ENCODE peak calls at places on chromosomes 6 and 20, in eight cellular contexts. One of them, this sample, is unnamed.

GRCh38 chr6:152975204-152975915 is 7.5 kb downstream of the FBXO5 start:
- DNase-seq in M059J: no peak
- DNase-seq in AG09309: no peak
- DNase-seq in HFFc6: no peak
- DNase-seq in skeletal muscle cell: no peak
- DNase-seq in cerebellar cortex: no peak
- DNase-seq in stimulated activated CD8-positive, alpha-beta memory T cell treated with anti-CD3 and anti-CD28 coated beads, Interleukin-7, amount 100 ng/mL, for 1 hour: no peak
- DNase-seq in activated T-helper 9 cell treated with anti-CD3 and anti-CD28 coated beads, Interleukin-2, amount 50 U/mL, for 16 hours: no peak
- DNase-seq in this sample: no peak

GRCh38 chr20:62891111-62891510 is 29.5 kb upstream of the TCFL5 start:
- DNase-seq in M059J: no peak
- DNase-seq in AG09309: no peak
- DNase-seq in HFFc6: no peak
- DNase-seq in skeletal muscle cell: no peak
- DNase-seq in cerebellar cortex: no peak
- DNase-seq in stimulated activated CD8-positive, alpha-beta memory T cell treated with anti-CD3 and anti-CD28 coated beads, Interleukin-7, amount 100 ng/mL, for 1 hour: no peak
- DNase-seq in activated T-helper 9 cell treated with anti-CD3 and anti-CD28 coated beads, Interleukin-2, amount 50 U/mL, for 16 hours: no peak
- DNase-seq in this sample: no peak

GRCh38 chr6:84249724-84250123 is 22.3 kb upstream of the CEP162 start:
- DNase-seq in M059J: peak
- DNase-seq in AG09309: no peak
- DNase-seq in HFFc6: no peak
- DNase-seq in skeletal muscle cell: no peak
- DNase-seq in cerebellar cortex: no peak
- DNase-seq in stimulated activated CD8-positive, alpha-beta memory T cell treated with anti-CD3 and anti-CD28 coated beads, Interleukin-7, amount 100 ng/mL, for 1 hour: no peak
- DNase-seq in activated T-helper 9 cell treated with anti-CD3 and anti-CD28 coated beads, Interleukin-2, amount 50 U/mL, for 16 hours: no peak
- DNase-seq in this sample: no peak

GRCh38 chr6:2063547-2063946 is 181.9 kb downstream of the GMDS start:
- DNase-seq in M059J: no peak
- DNase-seq in AG09309: no peak
- DNase-seq in HFFc6: no peak
- DNase-seq in skeletal muscle cell: no peak
- DNase-seq in cerebellar cortex: no peak
- DNase-seq in stimulated activated CD8-positive, alpha-beta memory T cell treated with anti-CD3 and anti-CD28 coated beads, Interleukin-7, amount 100 ng/mL, for 1 hour: no peak
- DNase-seq in activated T-helper 9 cell treated with anti-CD3 and anti-CD28 coated beads, Interleukin-2, amount 50 U/mL, for 16 hours: no peak
- DNase-seq in this sample: no peak

GRCh38 chr6:135722182-135722581 is 129.3 kb upstream of the PDE7B start:
- DNase-seq in M059J: peak
- DNase-seq in AG09309: no peak
- DNase-seq in HFFc6: peak
- DNase-seq in skeletal muscle cell: no peak
- DNase-seq in cerebellar cortex: no peak
- DNase-seq in stimulated activated CD8-positive, alpha-beta memory T cell treated with anti-CD3 and anti-CD28 coated beads, Interleukin-7, amount 100 ng/mL, for 1 hour: no peak
- DNase-seq in activated T-helper 9 cell treated with anti-CD3 and anti-CD28 coated beads, Interleukin-2, amount 50 U/mL, for 16 hours: no peak
- DNase-seq in this sample: no peak

GRCh38 chr6:157990321-157991066 is 8.8 kb downstream of the SYNJ2 start:
- DNase-seq in M059J: no peak
- DNase-seq in AG09309: no peak
- DNase-seq in HFFc6: no peak
- DNase-seq in skeletal muscle cell: peak
- DNase-seq in cerebellar cortex: no peak
- DNase-seq in stimulated activated CD8-positive, alpha-beta memory T cell treated with anti-CD3 and anti-CD28 coated beads, Interleukin-7, amount 100 ng/mL, for 1 hour: no peak
- DNase-seq in activated T-helper 9 cell treated with anti-CD3 and anti-CD28 coated beads, Interleukin-2, amount 50 U/mL, for 16 hours: no peak
- DNase-seq in this sample: no peak

GRCh38 chr6:163825033-163825432 is 410.5 kb downstream of the QKI start:
- DNase-seq in M059J: peak
- DNase-seq in AG09309: peak
- DNase-seq in HFFc6: no peak
- DNase-seq in skeletal muscle cell: peak
- DNase-seq in cerebellar cortex: no peak
- DNase-seq in stimulated activated CD8-positive, alpha-beta memory T cell treated with anti-CD3 and anti-CD28 coated beads, Interleukin-7, amount 100 ng/mL, for 1 hour: no peak
- DNase-seq in activated T-helper 9 cell treated with anti-CD3 and anti-CD28 coated beads, Interleukin-2, amount 50 U/mL, for 16 hours: no peak
- DNase-seq in this sample: no peak

GRCh38 chr6:46931416-46931815 is 9.7 kb upstream of the ADGRF5 start:
- DNase-seq in M059J: peak
- DNase-seq in AG09309: no peak
- DNase-seq in HFFc6: no peak
- DNase-seq in skeletal muscle cell: no peak
- DNase-seq in cerebellar cortex: no peak
- DNase-seq in stimulated activated CD8-positive, alpha-beta memory T cell treated with anti-CD3 and anti-CD28 coated beads, Interleukin-7, amount 100 ng/mL, for 1 hour: no peak
- DNase-seq in activated T-helper 9 cell treated with anti-CD3 and anti-CD28 coated beads, Interleukin-2, amount 50 U/mL, for 16 hours: no peak
- DNase-seq in this sample: no peak

GRCh38 chr6:125869427-125869826 is 78.7 kb downstream of the NCOA7 start:
- DNase-seq in M059J: no peak
- DNase-seq in AG09309: no peak
- DNase-seq in HFFc6: no peak
- DNase-seq in skeletal muscle cell: no peak
- DNase-seq in cerebellar cortex: peak
- DNase-seq in stimulated activated CD8-positive, alpha-beta memory T cell treated with anti-CD3 and anti-CD28 coated beads, Interleukin-7, amount 100 ng/mL, for 1 hour: no peak
- DNase-seq in activated T-helper 9 cell treated with anti-CD3 and anti-CD28 coated beads, Interleukin-2, amount 50 U/mL, for 16 hours: no peak
- DNase-seq in this sample: no peak

GRCh38 chr6:144216668-144217218 is 66.4 kb downstream of the STX11 start:
- DNase-seq in M059J: no peak
- DNase-seq in AG09309: no peak
- DNase-seq in HFFc6: peak
- DNase-seq in skeletal muscle cell: no peak
- DNase-seq in cerebellar cortex: no peak
- DNase-seq in stimulated activated CD8-positive, alpha-beta memory T cell treated with anti-CD3 and anti-CD28 coated beads, Interleukin-7, amount 100 ng/mL, for 1 hour: no peak
- DNase-seq in activated T-helper 9 cell treated with anti-CD3 and anti-CD28 coated beads, Interleukin-2, amount 50 U/mL, for 16 hours: no peak
- DNase-seq in this sample: no peak

GRCh38 chr20:41029150-41029872 is 689 bp downstream of the TOP1 start:
- DNase-seq in M059J: peak
- DNase-seq in AG09309: no peak
- DNase-seq in HFFc6: no peak
- DNase-seq in skeletal muscle cell: no peak
- DNase-seq in cerebellar cortex: no peak
- DNase-seq in stimulated activated CD8-positive, alpha-beta memory T cell treated with anti-CD3 and anti-CD28 coated beads, Interleukin-7, amount 100 ng/mL, for 1 hour: no peak
- DNase-seq in activated T-helper 9 cell treated with anti-CD3 and anti-CD28 coated beads, Interleukin-2, amount 50 U/mL, for 16 hours: peak
- DNase-seq in this sample: no peak

GRCh38 chr6:118648866-118649554 is 2.4 kb downstream of the CEP85L start:
- DNase-seq in M059J: no peak
- DNase-seq in AG09309: no peak
- DNase-seq in HFFc6: no peak
- DNase-seq in skeletal muscle cell: no peak
- DNase-seq in cerebellar cortex: no peak
- DNase-seq in stimulated activated CD8-positive, alpha-beta memory T cell treated with anti-CD3 and anti-CD28 coated beads, Interleukin-7, amount 100 ng/mL, for 1 hour: no peak
- DNase-seq in activated T-helper 9 cell treated with anti-CD3 and anti-CD28 coated beads, Interleukin-2, amount 50 U/mL, for 16 hours: no peak
- DNase-seq in this sample: no peak

GRCh38 chr6:73969982-73970960 is 274.3 kb downstream of the CD109 start:
- DNase-seq in M059J: peak
- DNase-seq in AG09309: peak
- DNase-seq in HFFc6: peak
- DNase-seq in skeletal muscle cell: no peak
- DNase-seq in cerebellar cortex: peak
- DNase-seq in stimulated activated CD8-positive, alpha-beta memory T cell treated with anti-CD3 and anti-CD28 coated beads, Interleukin-7, amount 100 ng/mL, for 1 hour: no peak
- DNase-seq in activated T-helper 9 cell treated with anti-CD3 and anti-CD28 coated beads, Interleukin-2, amount 50 U/mL, for 16 hours: no peak
- DNase-seq in this sample: no peak

GRCh38 chr6:10721850-10722569 is 860 bp upstream of the TMEM14C start:
- DNase-seq in M059J: no peak
- DNase-seq in AG09309: no peak
- DNase-seq in HFFc6: no peak
- DNase-seq in skeletal muscle cell: no peak
- DNase-seq in cerebellar cortex: no peak
- DNase-seq in stimulated activated CD8-positive, alpha-beta memory T cell treated with anti-CD3 and anti-CD28 coated beads, Interleukin-7, amount 100 ng/mL, for 1 hour: no peak
- DNase-seq in activated T-helper 9 cell treated with anti-CD3 and anti-CD28 coated beads, Interleukin-2, amount 50 U/mL, for 16 hours: no peak
- DNase-seq in this sample: no peak

GRCh38 chr6:107736713-107737396 is 87.3 kb downstream of the SCML4 start:
- DNase-seq in M059J: no peak
- DNase-seq in AG09309: no peak
- DNase-seq in HFFc6: no peak
- DNase-seq in skeletal muscle cell: no peak
- DNase-seq in cerebellar cortex: no peak
- DNase-seq in stimulated activated CD8-positive, alpha-beta memory T cell treated with anti-CD3 and anti-CD28 coated beads, Interleukin-7, amount 100 ng/mL, for 1 hour: no peak
- DNase-seq in activated T-helper 9 cell treated with anti-CD3 and anti-CD28 coated beads, Interleukin-2, amount 50 U/mL, for 16 hours: no peak
- DNase-seq in this sample: no peak

GRCh38 chr6:8589941-8590676 is 154.8 kb upstream of the SLC35B3 start:
- DNase-seq in M059J: peak
- DNase-seq in AG09309: no peak
- DNase-seq in HFFc6: no peak
- DNase-seq in skeletal muscle cell: no peak
- DNase-seq in cerebellar cortex: no peak
- DNase-seq in stimulated activated CD8-positive, alpha-beta memory T cell treated with anti-CD3 and anti-CD28 coated beads, Interleukin-7, amount 100 ng/mL, for 1 hour: no peak
- DNase-seq in activated T-helper 9 cell treated with anti-CD3 and anti-CD28 coated beads, Interleukin-2, amount 50 U/mL, for 16 hours: no peak
- DNase-seq in this sample: no peak

GRCh38 chr6:71349395-71349794 is 60.8 kb downstream of the OGFRL1 start:
- DNase-seq in M059J: peak
- DNase-seq in AG09309: no peak
- DNase-seq in HFFc6: peak
- DNase-seq in skeletal muscle cell: no peak
- DNase-seq in cerebellar cortex: peak
- DNase-seq in stimulated activated CD8-positive, alpha-beta memory T cell treated with anti-CD3 and anti-CD28 coated beads, Interleukin-7, amount 100 ng/mL, for 1 hour: no peak
- DNase-seq in activated T-helper 9 cell treated with anti-CD3 and anti-CD28 coated beads, Interleukin-2, amount 50 U/mL, for 16 hours: no peak
- DNase-seq in this sample: no peak

GRCh38 chr6:169723991-169724553 is at the start of gene PHF10:
- DNase-seq in M059J: peak
- DNase-seq in AG09309: no peak
- DNase-seq in HFFc6: no peak
- DNase-seq in skeletal muscle cell: no peak
- DNase-seq in cerebellar cortex: no peak
- DNase-seq in stimulated activated CD8-positive, alpha-beta memory T cell treated with anti-CD3 and anti-CD28 coated beads, Interleukin-7, amount 100 ng/mL, for 1 hour: no peak
- DNase-seq in activated T-helper 9 cell treated with anti-CD3 and anti-CD28 coated beads, Interleukin-2, amount 50 U/mL, for 16 hours: peak
- DNase-seq in this sample: no peak

GRCh38 chr6:11771473-11772048 is 7.0 kb downstream of the ADTRP start:
- DNase-seq in M059J: peak
- DNase-seq in AG09309: no peak
- DNase-seq in HFFc6: no peak
- DNase-seq in skeletal muscle cell: peak
- DNase-seq in cerebellar cortex: peak
- DNase-seq in stimulated activated CD8-positive, alpha-beta memory T cell treated with anti-CD3 and anti-CD28 coated beads, Interleukin-7, amount 100 ng/mL, for 1 hour: no peak
- DNase-seq in activated T-helper 9 cell treated with anti-CD3 and anti-CD28 coated beads, Interleukin-2, amount 50 U/mL, for 16 hours: no peak
- DNase-seq in this sample: no peak

GRCh38 chr20:49608752-49609670 is 41.1 kb upstream of the PTGIS start:
- DNase-seq in M059J: peak
- DNase-seq in AG09309: no peak
- DNase-seq in HFFc6: peak
- DNase-seq in skeletal muscle cell: no peak
- DNase-seq in cerebellar cortex: peak
- DNase-seq in stimulated activated CD8-positive, alpha-beta memory T cell treated with anti-CD3 and anti-CD28 coated beads, Interleukin-7, amount 100 ng/mL, for 1 hour: peak
- DNase-seq in activated T-helper 9 cell treated with anti-CD3 and anti-CD28 coated beads, Interleukin-2, amount 50 U/mL, for 16 hours: peak
- DNase-seq in this sample: peak

GRCh38 chr20:59258103-59258705 is 42.2 kb upstream of the EDN3 start:
- DNase-seq in M059J: no peak
- DNase-seq in AG09309: no peak
- DNase-seq in HFFc6: no peak
- DNase-seq in skeletal muscle cell: no peak
- DNase-seq in cerebellar cortex: no peak
- DNase-seq in stimulated activated CD8-positive, alpha-beta memory T cell treated with anti-CD3 and anti-CD28 coated beads, Interleukin-7, amount 100 ng/mL, for 1 hour: no peak
- DNase-seq in activated T-helper 9 cell treated with anti-CD3 and anti-CD28 coated beads, Interleukin-2, amount 50 U/mL, for 16 hours: no peak
- DNase-seq in this sample: no peak

GRCh38 chr6:118509009-118509617 is 39.0 kb upstream of the PLN start:
- DNase-seq in M059J: peak
- DNase-seq in AG09309: no peak
- DNase-seq in HFFc6: peak
- DNase-seq in skeletal muscle cell: peak
- DNase-seq in cerebellar cortex: peak
- DNase-seq in stimulated activated CD8-positive, alpha-beta memory T cell treated with anti-CD3 and anti-CD28 coated beads, Interleukin-7, amount 100 ng/mL, for 1 hour: no peak
- DNase-seq in activated T-helper 9 cell treated with anti-CD3 and anti-CD28 coated beads, Interleukin-2, amount 50 U/mL, for 16 hours: no peak
- DNase-seq in this sample: no peak

GRCh38 chr6:14059791-14060436 is 57.7 kb upstream of the CD83 start:
- DNase-seq in M059J: peak
- DNase-seq in AG09309: no peak
- DNase-seq in HFFc6: no peak
- DNase-seq in skeletal muscle cell: no peak
- DNase-seq in cerebellar cortex: peak
- DNase-seq in stimulated activated CD8-positive, alpha-beta memory T cell treated with anti-CD3 and anti-CD28 coated beads, Interleukin-7, amount 100 ng/mL, for 1 hour: no peak
- DNase-seq in activated T-helper 9 cell treated with anti-CD3 and anti-CD28 coated beads, Interleukin-2, amount 50 U/mL, for 16 hours: no peak
- DNase-seq in this sample: no peak

GRCh38 chr6:43989556-43990248 is 137.6 kb downstream of the MRPL14 start:
- DNase-seq in M059J: no peak
- DNase-seq in AG09309: no peak
- DNase-seq in HFFc6: no peak
- DNase-seq in skeletal muscle cell: no peak
- DNase-seq in cerebellar cortex: no peak
- DNase-seq in stimulated activated CD8-positive, alpha-beta memory T cell treated with anti-CD3 and anti-CD28 coated beads, Interleukin-7, amount 100 ng/mL, for 1 hour: no peak
- DNase-seq in activated T-helper 9 cell treated with anti-CD3 and anti-CD28 coated beads, Interleukin-2, amount 50 U/mL, for 16 hours: no peak
- DNase-seq in this sample: no peak

GRCh38 chr20:57865266-57865665 is 155.5 kb upstream of the PMEPA1 start:
- DNase-seq in M059J: no peak
- DNase-seq in AG09309: no peak
- DNase-seq in HFFc6: no peak
- DNase-seq in skeletal muscle cell: no peak
- DNase-seq in cerebellar cortex: no peak
- DNase-seq in stimulated activated CD8-positive, alpha-beta memory T cell treated with anti-CD3 and anti-CD28 coated beads, Interleukin-7, amount 100 ng/mL, for 1 hour: no peak
- DNase-seq in activated T-helper 9 cell treated with anti-CD3 and anti-CD28 coated beads, Interleukin-2, amount 50 U/mL, for 16 hours: no peak
- DNase-seq in this sample: no peak

GRCh38 chr20:42270539-42270938 is 652.4 kb upstream of the CHD6 start:
- DNase-seq in M059J: no peak
- DNase-seq in AG09309: no peak
- DNase-seq in HFFc6: no peak
- DNase-seq in skeletal muscle cell: no peak
- DNase-seq in cerebellar cortex: no peak
- DNase-seq in stimulated activated CD8-positive, alpha-beta memory T cell treated with anti-CD3 and anti-CD28 coated beads, Interleukin-7, amount 100 ng/mL, for 1 hour: no peak
- DNase-seq in activated T-helper 9 cell treated with anti-CD3 and anti-CD28 coated beads, Interleukin-2, amount 50 U/mL, for 16 hours: no peak
- DNase-seq in this sample: no peak

GRCh38 chr20:63505723-63506122 is 6.8 kb upstream of the EEF1A2 start:
- DNase-seq in M059J: no peak
- DNase-seq in AG09309: no peak
- DNase-seq in HFFc6: no peak
- DNase-seq in skeletal muscle cell: no peak
- DNase-seq in cerebellar cortex: no peak
- DNase-seq in stimulated activated CD8-positive, alpha-beta memory T cell treated with anti-CD3 and anti-CD28 coated beads, Interleukin-7, amount 100 ng/mL, for 1 hour: no peak
- DNase-seq in activated T-helper 9 cell treated with anti-CD3 and anti-CD28 coated beads, Interleukin-2, amount 50 U/mL, for 16 hours: no peak
- DNase-seq in this sample: no peak

GRCh38 chr6:111199935-111200822 is 112.9 kb downstream of the SLC16A10 start:
- DNase-seq in M059J: no peak
- DNase-seq in AG09309: no peak
- DNase-seq in HFFc6: no peak
- DNase-seq in skeletal muscle cell: no peak
- DNase-seq in cerebellar cortex: no peak
- DNase-seq in stimulated activated CD8-positive, alpha-beta memory T cell treated with anti-CD3 and anti-CD28 coated beads, Interleukin-7, amount 100 ng/mL, for 1 hour: no peak
- DNase-seq in activated T-helper 9 cell treated with anti-CD3 and anti-CD28 coated beads, Interleukin-2, amount 50 U/mL, for 16 hours: no peak
- DNase-seq in this sample: no peak

GRCh38 chr20:42688576-42688975 is 501.1 kb downstream of the PTPRT start:
- DNase-seq in M059J: peak
- DNase-seq in AG09309: no peak
- DNase-seq in HFFc6: no peak
- DNase-seq in skeletal muscle cell: no peak
- DNase-seq in cerebellar cortex: no peak
- DNase-seq in stimulated activated CD8-positive, alpha-beta memory T cell treated with anti-CD3 and anti-CD28 coated beads, Interleukin-7, amount 100 ng/mL, for 1 hour: no peak
- DNase-seq in activated T-helper 9 cell treated with anti-CD3 and anti-CD28 coated beads, Interleukin-2, amount 50 U/mL, for 16 hours: no peak
- DNase-seq in this sample: no peak

GRCh38 chr6:162636167-162636566 is 91.4 kb downstream of the PRKN start:
- DNase-seq in M059J: no peak
- DNase-seq in AG09309: no peak
- DNase-seq in HFFc6: no peak
- DNase-seq in skeletal muscle cell: no peak
- DNase-seq in cerebellar cortex: no peak
- DNase-seq in stimulated activated CD8-positive, alpha-beta memory T cell treated with anti-CD3 and anti-CD28 coated beads, Interleukin-7, amount 100 ng/mL, for 1 hour: no peak
- DNase-seq in activated T-helper 9 cell treated with anti-CD3 and anti-CD28 coated beads, Interleukin-2, amount 50 U/mL, for 16 hours: no peak
- DNase-seq in this sample: no peak

GRCh38 chr6:122604676-122605075 is 5.5 kb upstream of the PKIB start:
- DNase-seq in M059J: no peak
- DNase-seq in AG09309: no peak
- DNase-seq in HFFc6: no peak
- DNase-seq in skeletal muscle cell: no peak
- DNase-seq in cerebellar cortex: no peak
- DNase-seq in stimulated activated CD8-positive, alpha-beta memory T cell treated with anti-CD3 and anti-CD28 coated beads, Interleukin-7, amount 100 ng/mL, for 1 hour: no peak
- DNase-seq in activated T-helper 9 cell treated with anti-CD3 and anti-CD28 coated beads, Interleukin-2, amount 50 U/mL, for 16 hours: no peak
- DNase-seq in this sample: no peak

GRCh38 chr20:35947489-35947888 is 6.8 kb downstream of the SCAND1 start:
- DNase-seq in M059J: peak
- DNase-seq in AG09309: no peak
- DNase-seq in HFFc6: peak
- DNase-seq in skeletal muscle cell: no peak
- DNase-seq in cerebellar cortex: peak
- DNase-seq in stimulated activated CD8-positive, alpha-beta memory T cell treated with anti-CD3 and anti-CD28 coated beads, Interleukin-7, amount 100 ng/mL, for 1 hour: no peak
- DNase-seq in activated T-helper 9 cell treated with anti-CD3 and anti-CD28 coated beads, Interleukin-2, amount 50 U/mL, for 16 hours: no peak
- DNase-seq in this sample: no peak

GRCh38 chr6:12718025-12718424 is 1.5 kb downstream of the PHACTR1 start:
- DNase-seq in M059J: peak
- DNase-seq in AG09309: no peak
- DNase-seq in HFFc6: peak
- DNase-seq in skeletal muscle cell: peak
- DNase-seq in cerebellar cortex: no peak
- DNase-seq in stimulated activated CD8-positive, alpha-beta memory T cell treated with anti-CD3 and anti-CD28 coated beads, Interleukin-7, amount 100 ng/mL, for 1 hour: no peak
- DNase-seq in activated T-helper 9 cell treated with anti-CD3 and anti-CD28 coated beads, Interleukin-2, amount 50 U/mL, for 16 hours: no peak
- DNase-seq in this sample: no peak

GRCh38 chr20:9079038-9079731 is 10.3 kb downstream of the PLCB4 start:
- DNase-seq in M059J: no peak
- DNase-seq in AG09309: no peak
- DNase-seq in HFFc6: no peak
- DNase-seq in skeletal muscle cell: no peak
- DNase-seq in cerebellar cortex: peak
- DNase-seq in stimulated activated CD8-positive, alpha-beta memory T cell treated with anti-CD3 and anti-CD28 coated beads, Interleukin-7, amount 100 ng/mL, for 1 hour: no peak
- DNase-seq in activated T-helper 9 cell treated with anti-CD3 and anti-CD28 coated beads, Interleukin-2, amount 50 U/mL, for 16 hours: no peak
- DNase-seq in this sample: no peak